ENCODE peak calls at places on chromosomes 13 and 19, in four cellular contexts. P is CD8-positive, alpha-beta T cell; Z is B cell; B is CD4-positive, alpha-beta T cell. O is an unnamed sample.

GRCh38 chr13:102555914-102556553 is 40.8 kb upstream of the TPP2 start:
- ATAC-seq in P (peak; percentile 42), Z (no peak), B (no peak), O (no peak)

GRCh38 chr13:73872397-73872796 is 261.8 kb downstream of the KLF12 start:
- ATAC-seq in P (no peak), Z (no peak), B (no peak), O (no peak)

GRCh38 chr13:98541701-98542203 is 35.2 kb downstream of the STK24 start:
- ATAC-seq in P (no peak), Z (no peak), B (no peak), O (no peak)

GRCh38 chr13:51380269-51380668 is 40.8 kb downstream of the SERPINE3 start:
- ATAC-seq in P (no peak), Z (no peak), B (no peak), O (no peak)

GRCh38 chr13:97214921-97215320 is 7.2 kb upstream of the MBNL2 start:
- ATAC-seq in P (no peak), Z (no peak), B (no peak), O (no peak)

GRCh38 chr19:39553082-39553652 is 13.2 kb upstream of the EID2 start:
- ATAC-seq in P (no peak), Z (no peak), B (no peak), O (no peak)

GRCh38 chr13:98252931-98253470 is 75.9 kb upstream of the RNF113B start:
- ATAC-seq in P (no peak), Z (no peak), B (no peak), O (no peak)

GRCh38 chr19:16649734-16650133 is 10.2 kb downstream of the SMIM7 start:
- ATAC-seq in P (no peak), Z (no peak), B (no peak), O (peak; percentile 69)

GRCh38 chr19:5782322-5782721 is 2.2 kb downstream of the PRR22 start:
- ATAC-seq in P (no peak), Z (no peak), B (no peak), O (no peak)